ENCODE peak calls at places on chromosome 7, in five cellular contexts. R is Panc1, H is sigmoid colon, J is HL-60, D is endothelial cell of umbilical vein. B is an unnamed sample.

GRCh38 chr7:80087051-80087767 is 47.4 kb upstream of the GNAI1 start:
- DNase-seq in J (no peak), D (no peak), H (no peak), R (no peak), B (no peak)

GRCh38 chr7:480531-481218 is 39.0 kb downstream of the PDGFA start:
- DNase-seq in H (peak), D (no peak), J (no peak), R (no peak), B (peak)

GRCh38 chr7:151389096-151389767 is 20.6 kb downstream of the WDR86 start:
- DNase-seq in D (no peak), J (no peak), R (no peak), H (no peak), B (peak)

GRCh38 chr7:88842217-88842616 is 46.7 kb upstream of the TEX47 start:
- DNase-seq in J (no peak), D (peak), R (no peak), H (no peak), B (no peak)

GRCh38 chr7:3301831-3302618 is 973 bp downstream of the SDK1 start:
- DNase-seq in H (peak), J (no peak), D (peak), R (peak), B (peak)

GRCh38 chr7:22713463-22713862 is 13.5 kb upstream of the IL6 start:
- DNase-seq in H (no peak), J (no peak), R (no peak), D (no peak), B (no peak)

GRCh38 chr7:45863715-45864114 is 9.2 kb downstream of the CCDC201 start:
- DNase-seq in J (no peak), R (no peak), D (no peak), H (no peak), B (no peak)

GRCh38 chr7:21986101-21986500 is 40.4 kb upstream of the CDCA7L start:
- DNase-seq in R (no peak), H (no peak), J (no peak), D (no peak), B (no peak)

GRCh38 chr7:100983451-100984187 is 14.3 kb downstream of the MUC12 start:
- DNase-seq in D (no peak), J (no peak), H (no peak), R (peak), B (peak)

GRCh38 chr7:24721378-24722030 is 35.8 kb downstream of the GSDME start:
- DNase-seq in D (no peak), J (no peak), H (no peak), R (no peak), B (peak)

DNA sequence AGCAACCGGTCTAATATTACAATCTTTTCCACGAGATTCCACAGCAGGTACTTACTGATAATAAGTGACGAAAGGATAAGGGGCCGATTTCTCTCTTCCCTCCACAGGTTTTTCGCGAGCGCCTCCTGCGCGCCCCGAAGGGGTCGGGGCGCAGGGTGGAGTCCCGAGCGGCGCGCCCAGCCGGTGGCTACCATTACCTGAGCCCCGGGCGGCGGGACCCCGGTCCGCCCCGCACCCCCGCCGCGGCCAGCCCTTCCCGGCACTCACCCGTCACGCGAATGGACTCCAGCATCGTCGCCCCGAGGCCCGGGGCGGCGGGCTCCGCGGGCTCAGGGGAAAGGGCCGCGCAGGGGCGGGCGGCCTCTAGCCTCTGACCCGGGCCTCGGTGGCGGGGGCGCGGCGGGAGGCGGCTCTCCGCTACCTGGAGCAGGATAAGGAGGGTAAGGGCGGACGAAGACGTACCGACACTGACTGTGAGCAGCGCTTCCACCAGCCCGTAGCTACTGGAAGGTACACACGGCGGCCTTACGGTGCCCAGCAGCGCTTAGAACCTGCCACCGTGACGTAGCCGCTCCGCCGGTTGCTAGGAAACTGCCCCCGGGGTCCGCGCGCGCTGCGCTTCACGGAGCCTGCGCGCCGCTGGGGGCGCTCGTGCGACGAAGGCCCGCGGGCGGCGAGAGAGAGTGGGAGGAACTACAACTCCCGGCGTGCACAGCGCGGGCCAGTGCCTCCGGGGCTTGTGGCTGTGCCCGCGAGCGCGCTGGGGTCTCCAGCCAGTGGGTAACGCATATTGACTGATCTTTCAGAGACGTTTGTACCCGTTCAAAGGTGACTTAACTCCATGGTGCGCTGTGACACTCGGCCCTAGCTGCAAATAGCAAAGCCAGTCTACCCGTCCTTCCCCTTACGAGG is 22.8 kb upstream of the ANLN start:
- DNase-seq in R (peak), D (peak), H (peak), J (peak), B (peak)
- TF ChIP-seq POLR2AphosphoS5 in R (no peak), D (peak), H (peak), J (no peak), B (peak)

GRCh38 chr7:78433421-78433820 is 634.8 kb downstream of the PHTF2 start:
- DNase-seq in J (no peak), R (no peak), D (no peak), H (no peak), B (no peak)

GRCh38 chr7:78435355-78435754 is 636.8 kb downstream of the PHTF2 start:
- DNase-seq in D (no peak), J (no peak), R (no peak), H (no peak), B (no peak)

GRCh38 chr7:78437118-78437517 is 638.5 kb downstream of the PHTF2 start:
- DNase-seq in R (no peak), D (no peak), H (no peak), J (no peak), B (no peak)

GRCh38 chr7:78438433-78438832 is 639.9 kb downstream of the PHTF2 start:
- DNase-seq in J (no peak), H (no peak), R (no peak), D (no peak), B (no peak)

GRCh38 chr7:78434281-78434680 is 635.7 kb downstream of the PHTF2 start:
- DNase-seq in D (no peak), J (no peak), R (no peak), H (no peak), B (no peak)
- H3K27ac ChIP-seq in D (no peak), J (no peak), R (no peak), H (no peak), B (no peak)

GRCh38 chr7:78635394-78635793 is 818.1 kb downstream of the MAGI2 start:
- DNase-seq in R (no peak), D (no peak), J (no peak), H (no peak), B (no peak)
- TF ChIP-seq POLR2AphosphoS5 in R (no peak), D (no peak), J (no peak), H (no peak), B (no peak)

DNA sequence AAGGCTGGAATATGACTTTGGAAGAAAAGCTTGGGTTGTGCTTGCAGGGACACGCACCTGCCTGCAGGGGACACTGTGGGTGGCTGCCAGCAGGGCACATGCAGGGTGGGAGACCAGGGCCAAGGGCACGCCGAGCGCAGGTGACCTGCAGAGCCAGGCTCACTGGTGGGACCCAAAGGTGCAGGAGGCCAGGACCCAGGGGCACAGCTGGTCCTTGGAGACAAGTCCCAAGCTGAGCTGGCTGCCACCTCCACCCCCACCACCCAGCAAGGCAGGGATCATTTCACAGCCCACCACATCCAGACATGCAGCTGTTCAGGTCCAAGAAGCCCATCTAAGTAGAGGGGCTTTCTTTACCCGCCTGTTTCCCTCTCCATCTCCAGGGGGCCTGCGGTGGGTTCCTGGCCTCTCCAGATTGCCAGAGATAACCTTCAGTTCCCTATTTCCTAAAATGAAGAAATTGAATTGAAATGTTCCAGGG is 13.8 kb upstream of the CLIP2 start:
- DNase-seq in H (no peak), J (peak), D (peak), R (no peak), B (no peak)
- H3K27ac ChIP-seq in H (no peak), J (no peak), D (no peak), R (peak), B (no peak)

DNA sequence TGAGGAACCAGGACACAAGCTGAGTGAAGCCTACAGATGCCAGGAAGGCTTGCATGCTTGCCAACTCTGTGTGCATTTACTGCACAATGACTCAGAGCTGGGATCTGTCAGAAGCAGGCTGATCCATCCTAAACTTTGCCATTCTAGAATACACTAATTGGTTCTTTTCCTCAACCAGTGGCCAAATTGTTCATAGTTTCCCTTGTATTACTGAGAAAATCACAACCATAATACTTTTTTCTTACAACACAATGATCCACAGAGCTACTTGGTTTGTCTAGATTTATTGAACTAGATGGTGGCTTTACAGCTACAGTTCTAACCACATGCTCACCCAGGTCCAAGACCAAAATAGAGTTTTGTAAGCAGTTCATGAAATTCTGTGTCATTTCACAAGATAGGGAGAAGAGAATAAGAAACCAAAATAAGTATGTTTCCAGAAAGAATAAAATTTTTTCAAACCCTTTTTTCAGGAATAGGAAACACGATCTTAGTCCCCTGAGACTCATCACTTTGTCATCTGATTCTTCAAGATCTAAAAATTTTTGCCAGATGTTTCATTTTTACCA is 21.0 kb upstream of the LRRC17 start:
- DNase-seq in J (peak), H (peak), D (peak), R (no peak), B (no peak)
- TF ChIP-seq POLR2AphosphoS5 in J (no peak), H (peak), D (peak), R (no peak), B (no peak)

GRCh38 chr7:135189961-135190360 is 19.5 kb upstream of the CYREN start:
- DNase-seq in R (no peak), J (no peak), H (no peak), D (no peak), B (peak)
- H3K27ac ChIP-seq in R (no peak), J (no peak), H (no peak), D (no peak), B (no peak)

B was measured in spleen.